ENCODE peak calls at places on chromosome 4, in ten cellular contexts. R is endodermal cell; K is adrenal gland; D is psoas muscle; I is heart left ventricle; S is tibial artery; C is mammary epithelial cell; V is HepG2; L is CD8-positive, alpha-beta memory T cell; J is mesendoderm. Q is an unnamed sample.

GRCh38 chr4:175034986-175035705 is 117.0 kb downstream of the ADAM29 start:
- DNase-seq in R (no peak), K (no peak), D (no peak), I (no peak), S (no peak), C (no peak), V (no peak), L (no peak), J (peak; percentile 80), Q (no peak)

GRCh38 chr4:153260553-153261306 is 56.5 kb downstream of the TRIM2 start:
- DNase-seq in R (no peak), K (no peak), D (no peak), I (no peak), S (no peak), C (no peak), V (no peak), L (no peak), J (peak; percentile 30), Q (no peak)

GRCh38 chr4:6750302-6751221 is 32.0 kb upstream of the KIAA0232 start:
- DNase-seq in R (no peak), K (no peak), D (no peak), I (no peak), S (no peak), C (no peak), V (no peak), L (peak; percentile 23), J (no peak), Q (no peak)

GRCh38 chr4:92234393-92235176 is 69.2 kb upstream of the GRID2 start:
- DNase-seq in R (no peak), K (no peak), D (no peak), I (no peak), S (no peak), C (peak; percentile 94), V (peak; percentile 39), L (no peak), J (no peak), Q (peak; percentile 86)

GRCh38 chr4:107071108-107071507 is 35.0 kb upstream of the DKK2 start:
- DNase-seq in R (no peak), K (no peak), D (no peak), I (no peak), S (no peak), C (no peak), V (no peak), L (no peak), J (no peak), Q (no peak)

GRCh38 chr4:38860788-38861424 is 4.3 kb upstream of the TLR6 start:
- DNase-seq in R (peak; percentile 89), K (no peak), D (no peak), I (no peak), S (no peak), C (peak; percentile 47), V (peak; percentile 66), L (peak; percentile 68), J (peak; percentile 80), Q (no peak)

GRCh38 chr4:18882468-18882867 is 860.9 kb upstream of the LCORL start:
- DNase-seq in R (no peak), K (no peak), D (no peak), I (no peak), S (no peak), C (peak; percentile 59), V (peak; percentile 1), L (no peak), J (peak; percentile 79), Q (no peak)

GRCh38 chr4:4585012-4585670 is 43.3 kb upstream of the STX18 start:
- DNase-seq in R (no peak), K (no peak), D (no peak), I (no peak), S (no peak), C (peak; percentile 33), V (no peak), L (no peak), J (no peak), Q (no peak)

GRCh38 chr4:123380728-123381716 is 15.6 kb upstream of the SPRY1 start:
- DNase-seq in R (no peak), K (no peak), D (no peak), I (no peak), S (no peak), C (no peak), V (no peak), L (no peak), J (no peak), Q (no peak)

GRCh38 chr4:123379392-123379791 is 17.2 kb upstream of the SPRY1 start:
- DNase-seq in R (no peak), K (no peak), D (no peak), I (no peak), S (no peak), C (no peak), V (no peak), L (no peak), J (no peak), Q (no peak)

GRCh38 chr4:123386608-123387007 is 10.0 kb upstream of the SPRY1 start:
- DNase-seq in R (no peak), K (no peak), D (no peak), I (no peak), S (no peak), C (peak; percentile 43), V (no peak), L (no peak), J (no peak), Q (peak; percentile 27)

GRCh38 chr4:123378794-123379193 is 17.8 kb upstream of the SPRY1 start:
- DNase-seq in R (peak; percentile 69), K (no peak), D (no peak), I (no peak), S (no peak), C (no peak), V (no peak), L (no peak), J (peak; percentile 67), Q (no peak)

DNA sequence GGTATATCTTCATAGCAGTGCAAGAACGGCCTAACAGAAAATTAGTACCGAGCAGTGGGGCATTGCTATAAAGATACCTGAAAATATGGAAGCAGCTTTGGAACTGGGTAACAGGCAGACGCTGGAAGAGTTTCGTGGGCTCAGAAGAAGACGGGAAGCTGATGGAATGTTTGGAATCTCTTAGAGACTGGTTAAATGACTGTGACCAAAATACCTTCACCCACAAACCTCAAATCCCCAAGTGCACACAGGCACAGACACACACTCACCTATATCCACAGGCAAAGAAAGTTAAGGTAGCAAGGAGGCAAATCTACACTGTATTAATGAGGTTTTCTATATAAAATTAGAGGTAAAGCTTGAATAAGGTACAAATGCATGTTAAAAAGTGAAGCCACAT is 14.6 kb upstream of the SPRY1 start:
- DNase-seq in R (no peak), K (no peak), D (no peak), I (no peak), S (no peak), C (no peak), V (no peak), L (no peak), J (peak; percentile 45), Q (no peak)
- H3K27ac ChIP-seq in R (no peak overlapping the region), K (no peak overlapping the region), D (no peak overlapping the region), I (no peak overlapping the region), S (no peak overlapping the region), C (no peak overlapping the region), V (no peak overlapping the region), L (no peak overlapping the region), J (no peak overlapping the region), Q (no peak overlapping the region)

GRCh38 chr4:143354990-143355389 is 18.3 kb downstream of the GAB1 start:
- DNase-seq in R (no peak), K (no peak), D (no peak), I (no peak), S (no peak), C (no peak), V (no peak), L (no peak), J (no peak), Q (no peak)

GRCh38 chr4:143357161-143357845 is 20.6 kb downstream of the GAB1 start:
- DNase-seq in R (no peak), K (no peak), D (no peak), I (no peak), S (no peak), C (peak; percentile 87), V (no peak), L (no peak), J (no peak), Q (peak; percentile 68)

GRCh38 chr4:143355540-143356217 is 19.0 kb downstream of the GAB1 start:
- DNase-seq in R (no peak), K (no peak), D (no peak), I (no peak), S (no peak), C (peak; percentile 85), V (no peak), L (no peak), J (peak; percentile 71), Q (peak; percentile 44)

GRCh38 chr4:143358419-143358818 is 21.7 kb downstream of the GAB1 start:
- DNase-seq in R (no peak), K (no peak), D (no peak), I (no peak), S (no peak), C (no peak), V (no peak), L (no peak), J (no peak), Q (no peak)

GRCh38 chr4:143356493-143356892 is 19.8 kb downstream of the GAB1 start:
- DNase-seq in R (no peak), K (no peak), D (no peak), I (no peak), S (no peak), C (peak; percentile 75), V (no peak), L (no peak), J (no peak), Q (peak; percentile 73)
- H3K27ac ChIP-seq in R (no peak overlapping the region), K (no peak overlapping the region), D (no peak overlapping the region), I (peak overlapping the region; percentile 80), S (peak overlapping the region; percentile 70), C (peak overlapping the region; percentile 94), V (no peak overlapping the region), L (no peak overlapping the region), J (no peak overlapping the region), Q (peak overlapping the region; percentile 97)

GRCh38 chr4:185718578-185719492 is 93.2 kb downstream of the SORBS2 start:
- DNase-seq in R (no peak), K (no peak), D (no peak), I (no peak), S (no peak), C (no peak), V (no peak), L (no peak), J (no peak), Q (no peak)

GRCh38 chr4:185716008-185716976 is 95.7 kb downstream of the SORBS2 start:
- DNase-seq in R (no peak), K (no peak), D (no peak), I (peak; percentile 43), S (no peak), C (no peak), V (no peak), L (no peak), J (no peak), Q (no peak)

GRCh38 chr4:185713731-185714130 is 98.3 kb downstream of the SORBS2 start:
- DNase-seq in R (no peak), K (no peak), D (no peak), I (no peak), S (no peak), C (no peak), V (peak; percentile 88), L (no peak), J (no peak), Q (no peak)

GRCh38 chr4:185719493-185719843 is 92.5 kb downstream of the SORBS2 start:
- DNase-seq in R (no peak), K (no peak), D (no peak), I (no peak), S (no peak), C (no peak), V (no peak), L (no peak), J (no peak), Q (no peak)

GRCh38 chr4:185717018-185717726 is 94.8 kb downstream of the SORBS2 start:
- DNase-seq in R (no peak), K (peak; percentile 60), D (no peak), I (peak; percentile 45), S (no peak), C (no peak), V (no peak), L (no peak), J (no peak), Q (no peak)
- H3K27ac ChIP-seq in R (no peak overlapping the region), K (no peak overlapping the region), D (no peak overlapping the region), I (peak overlapping the region; percentile 43), S (peak overlapping the region; percentile 89), C (no peak overlapping the region), V (no peak overlapping the region), L (no peak overlapping the region), J (no peak overlapping the region), Q (no peak overlapping the region)

GRCh38 chr4:56215138-56215793 is 172.0 kb downstream of the AASDH start:
- DNase-seq in R (no peak), K (no peak), D (no peak), I (no peak), S (no peak), C (no peak), V (peak; percentile 63), L (no peak), J (no peak), Q (no peak)
- H3K27ac ChIP-seq in R (peak overlapping the region; percentile 7), K (no peak overlapping the region), D (no peak overlapping the region), I (no peak overlapping the region), S (no peak overlapping the region), C (no peak overlapping the region), V (peak overlapping the region; percentile 53), L (no peak overlapping the region), J (no peak overlapping the region), Q (no peak overlapping the region)